ENCODE peak calls at places on chromosomes 2 and 18, in four cellular contexts. V is activated naive CD8-positive, alpha-beta T cell treated with anti-CD3 and anti-CD28 coated beads for 36 hours; H is HFFc6; U is activated CD8-positive, alpha-beta T cell treated with anti-CD3 and anti-CD28 coated beads for 36 hours. Y is an unnamed sample.

GRCh38 chr18:46334200-46334553 is 230.0 kb downstream of the HAUS1 start:
- DNase-seq in V (no peak), H (no peak), U (no peak), Y (peak; percentile 5)

GRCh38 chr2:70212298-70212948 is 21.6 kb upstream of the C2orf42 start:
- DNase-seq in V (no peak), H (no peak), U (no peak), Y (no peak)

GRCh38 chr2:31353121-31353520 is 61.4 kb downstream of the XDH start:
- DNase-seq in V (no peak), H (no peak), U (no peak), Y (no peak)

GRCh38 chr2:11024010-11024615 is 112.4 kb downstream of the KCNF1 start:
- DNase-seq in V (no peak), H (no peak), U (no peak), Y (no peak)

GRCh38 chr2:131042161-131042775 is 51.0 kb downstream of the FAM168B start:
- DNase-seq in V (no peak), H (no peak), U (peak; percentile 38), Y (peak; percentile 81)

GRCh38 chr2:134836986-134837385 is 1.4 kb upstream of the ACMSD start:
- DNase-seq in V (no peak), H (peak; percentile 94), U (no peak), Y (no peak)

GRCh38 chr2:41903746-41904145 is 144.1 kb upstream of the PKDCC start:
- DNase-seq in V (no peak), H (no peak), U (no peak), Y (no peak)

GRCh38 chr2:43467889-43468288 is 127.9 kb downstream of the THADA start:
- DNase-seq in V (no peak), H (peak; percentile 45), U (no peak), Y (peak; percentile 66)

GRCh38 chr2:69577467-69578200 is 65.9 kb downstream of the AAK1 start:
- DNase-seq in V (no peak), H (no peak), U (no peak), Y (no peak)

GRCh38 chr2:197168705-197169104 is 141.9 kb downstream of the ANKRD44 start:
- DNase-seq in V (peak; percentile 61), H (peak; percentile 46), U (peak; percentile 88), Y (peak; percentile 84)

GRCh38 chr18:37535968-37536367 is 29.6 kb downstream of the CELF4 start:
- DNase-seq in V (no peak), H (peak; percentile 28), U (no peak), Y (no peak)

GRCh38 chr2:2332381-2332780 is 1.3 kb upstream of the MYT1L start:
- DNase-seq in V (no peak), H (no peak), U (no peak), Y (no peak)

GRCh38 chr2:222615320-222615719 is 40.6 kb downstream of the FARSB start:
- DNase-seq in V (no peak), H (no peak), U (no peak), Y (no peak)

GRCh38 chr18:70491734-70492348 is 203.0 kb downstream of the SOCS6 start:
- DNase-seq in V (peak; percentile 31), H (peak; percentile 15), U (peak; percentile 73), Y (peak; percentile 44)

GRCh38 chr2:206728277-206729199 is 10.3 kb upstream of the DYTN start:
- DNase-seq in V (no peak), H (no peak), U (peak; percentile 13), Y (no peak)

Y was measured in trophoblast cell.